ENCODE peak calls at places on chromosomes 2 and 18, in nine cellular contexts. D is psoas muscle, T is nephron progenitor cell, M is hypothalamus, I is IMR-90, W is hippocampal formation, X is endodermal cell, V is KG1, S is cortex of kidney. P is an unnamed sample.

GRCh38 chr18:55124078-55124477 is 164.8 kb upstream of the CCDC68 start:
- DNase-seq in V (no peak), W (no peak), X (no peak), M (no peak), S (no peak), D (no peak), T (no peak), I (peak; percentile 16), P (peak; percentile 29)

GRCh38 chr2:234368861-234369261 is 128.0 kb downstream of the ARL4C start:
- DNase-seq in S (no peak), D (no peak), X (peak; percentile 73), T (no peak), V (no peak), W (no peak), I (peak; percentile 28), M (no peak), P (peak; percentile 89)

GRCh38 chr2:67581751-67582150 is 184.6 kb downstream of the ETAA1 start:
- DNase-seq in I (no peak), D (no peak), S (no peak), V (no peak), X (peak; percentile 74), M (no peak), W (no peak), T (no peak), P (no peak)

GRCh38 chr2:126887506-126887905 is 11.2 kb upstream of the TEX51 start:
- DNase-seq in S (no peak), M (no peak), V (no peak), I (no peak), D (no peak), W (no peak), T (no peak), X (peak; percentile 36), P (no peak)

GRCh38 chr2:239118264-239118663 is 270.4 kb downstream of the TWIST2 start:
- DNase-seq in T (no peak), I (no peak), M (no peak), X (no peak), S (no peak), D (peak; percentile 13), W (no peak), V (no peak), P (no peak)

GRCh38 chr18:78130232-78131195 is 849.1 kb upstream of the SALL3 start:
- DNase-seq in M (no peak), I (no peak), S (no peak), T (no peak), D (no peak), X (no peak), W (no peak), V (no peak), P (peak; percentile 46)

GRCh38 chr2:222819722-222820333 is 41.0 kb upstream of the ACSL3 start:
- DNase-seq in V (no peak), T (no peak), X (no peak), W (no peak), S (no peak), I (peak; percentile 54), D (no peak), M (no peak), P (no peak)

GRCh38 chr2:96928277-96928781 is 58.1 kb downstream of the FAM178B start:
- DNase-seq in X (no peak), M (no peak), S (no peak), V (no peak), D (no peak), T (no peak), I (no peak), W (no peak), P (no peak)

GRCh38 chr2:210366675-210367080 is 51.7 kb upstream of the MYL1 start:
- DNase-seq in X (no peak), D (no peak), M (no peak), V (no peak), I (no peak), W (no peak), T (no peak), S (no peak), P (no peak)

GRCh38 chr2:10561636-10562035 is 113.5 kb upstream of the ODC1 start:
- DNase-seq in D (no peak), M (no peak), V (no peak), W (no peak), S (no peak), X (no peak), I (no peak), T (no peak), P (no peak)

GRCh38 chr2:150567771-150568278 is 80.4 kb upstream of the RND3 start:
- DNase-seq in D (no peak), V (no peak), X (no peak), S (no peak), W (no peak), T (no peak), I (peak; percentile 72), M (no peak), P (no peak)

GRCh38 chr2:213167559-213167958 is 16.1 kb upstream of the IKZF2 start:
- DNase-seq in D (no peak), V (no peak), X (no peak), W (no peak), S (no peak), I (peak; percentile 39), T (no peak), M (no peak), P (no peak)

GRCh38 chr2:6080837-6081541 is 388.8 kb downstream of the SOX11 start:
- DNase-seq in D (no peak), M (no peak), I (no peak), X (no peak), V (no peak), W (peak; percentile 63), T (no peak), S (no peak), P (no peak)

GRCh38 chr2:9473308-9473984 is 905 bp upstream of the IAH1 start:
- DNase-seq in I (no peak), D (no peak), M (no peak), V (no peak), W (no peak), X (peak; percentile 88), T (peak; percentile 25), S (no peak), P (no peak)

GRCh38 chr18:78405763-78406162 is 573.9 kb upstream of the SALL3 start:
- DNase-seq in V (no peak), X (no peak), T (no peak), S (no peak), I (no peak), M (no peak), W (no peak), D (no peak), P (peak; percentile 49)

GRCh38 chr2:170177950-170178781 is at the start of gene MYO3B:
- DNase-seq in V (no peak), M (no peak), T (no peak), D (no peak), S (no peak), X (no peak), W (no peak), I (peak; percentile 52), P (no peak)

GRCh38 chr2:149063177-149063576 is 24.7 kb downstream of the LYPD6B start:
- DNase-seq in D (no peak), X (peak; percentile 24), M (no peak), T (no peak), S (no peak), W (no peak), V (no peak), I (no peak), P (no peak)

GRCh38 chr2:142220901-142221300 is 90.1 kb upstream of the LRP1B start:
- DNase-seq in D (no peak), V (no peak), S (no peak), W (no peak), X (no peak), T (no peak), I (no peak), M (no peak), P (no peak)

GRCh38 chr2:127609818-127610217 is 36.1 kb upstream of the GPR17 start:
- DNase-seq in W (no peak), T (no peak), V (no peak), D (no peak), S (no peak), M (no peak), I (no peak), X (peak; percentile 26), P (peak; percentile 70)

GRCh38 chr2:206804326-206804725 is 38.9 kb downstream of the FASTKD2 start:
- DNase-seq in X (no peak), V (no peak), M (no peak), T (no peak), D (no peak), S (no peak), I (no peak), W (no peak), P (no peak)

GRCh38 chr2:226813148-226813701 is 13.6 kb upstream of the IRS1 start:
- DNase-seq in S (no peak), V (no peak), X (peak; percentile 74), M (no peak), W (no peak), T (no peak), D (no peak), I (no peak), P (no peak)

GRCh38 chr2:10124538-10125045 is 2.1 kb downstream of the RRM2 start:
- DNase-seq in D (no peak), I (peak; percentile 82), V (peak; percentile 46), S (no peak), M (no peak), W (peak; percentile 74), X (no peak), T (peak; percentile 37), P (no peak)

GRCh38 chr2:219054956-219055903 is 5.5 kb downstream of the IHH start:
- DNase-seq in I (no peak), W (no peak), D (no peak), T (no peak), M (no peak), X (no peak), S (no peak), V (no peak), P (no peak)

GRCh38 chr2:238498188-238498587 is 71.5 kb downstream of the ASB1 start:
- DNase-seq in W (no peak), I (no peak), M (no peak), X (no peak), V (no peak), S (no peak), D (no peak), T (no peak), P (no peak)

GRCh38 chr18:68263481-68263880 is 451.4 kb downstream of the TMX3 start:
- DNase-seq in X (no peak), T (no peak), W (no peak), S (no peak), I (peak; percentile 48), V (no peak), D (no peak), M (no peak), P (no peak)

GRCh38 chr2:207135801-207136457 is 29.8 kb downstream of the KLF7 start:
- DNase-seq in W (no peak), T (no peak), M (no peak), I (no peak), V (no peak), S (no peak), X (no peak), D (no peak), P (no peak)

GRCh38 chr2:218648473-218649100 is 10.8 kb downstream of the ZNF142 start:
- DNase-seq in T (peak; percentile 53), S (no peak), M (no peak), D (peak; percentile 47), W (no peak), V (peak; percentile 27), I (peak; percentile 70), X (peak; percentile 88), P (no peak)

GRCh38 chr2:12636837-12637581 is 79.7 kb upstream of the TRIB2 start:
- DNase-seq in W (no peak), D (no peak), X (no peak), M (no peak), S (no peak), T (no peak), I (peak; percentile 42), V (no peak), P (no peak)

GRCh38 chr2:160207804-160208661 is 8.0 kb upstream of the ITGB6 start:
- DNase-seq in D (peak; percentile 87), V (no peak), I (peak; percentile 83), M (no peak), T (no peak), X (peak; percentile 69), S (no peak), W (no peak), P (peak; percentile 59)

GRCh38 chr2:161418715-161419337 is 2.7 kb downstream of the TBR1 start:
- DNase-seq in S (no peak), I (peak; percentile 10), V (no peak), T (peak; percentile 58), W (no peak), D (no peak), M (no peak), X (peak; percentile 87), P (no peak)

GRCh38 chr2:170486730-170487129 is 228.4 kb upstream of the SP5 start:
- DNase-seq in M (no peak), S (no peak), I (no peak), W (peak; percentile 27), T (no peak), X (no peak), D (no peak), V (no peak), P (no peak)